ENCODE peak calls at places on chromosomes 6 and 20, in five cellular contexts. One of them, this sample, is unnamed. For H3K4me1 and H3K27me3, the result is how much of the 10 kb centered on the place peaks cover.

GRCh38 chr6:71404145-71404966 is 115.7 kb downstream of the OGFRL1 start:
- DNase-seq in GM23248: peak
- DNase-seq in right lobe of liver: no peak
- DNase-seq in body of pancreas: peak
- DNase-seq in Peyer's patch: no peak
- DNase-seq in this sample: no peak

GRCh38 chr20:10864076-10864672 is 190.4 kb upstream of the JAG1 start:
- DNase-seq in GM23248: peak
- DNase-seq in right lobe of liver: no peak
- DNase-seq in body of pancreas: peak
- DNase-seq in Peyer's patch: no peak
- DNase-seq in this sample: no peak

GRCh38 chr6:117441824-117442264 is 16.1 kb upstream of the ROS1 start:
- DNase-seq in GM23248: peak
- DNase-seq in right lobe of liver: no peak
- DNase-seq in body of pancreas: no peak
- DNase-seq in Peyer's patch: no peak
- DNase-seq in this sample: no peak

GRCh38 chr20:20953738-20954657 is 152.2 kb downstream of the LINC00237 start:
- DNase-seq in GM23248: no peak
- DNase-seq in right lobe of liver: no peak
- DNase-seq in body of pancreas: no peak
- DNase-seq in Peyer's patch: no peak
- DNase-seq in this sample: no peak

GRCh38 chr6:99458319-99458718 is 33.2 kb upstream of the PNISR start:
- DNase-seq in GM23248: peak
- DNase-seq in right lobe of liver: no peak
- DNase-seq in body of pancreas: no peak
- DNase-seq in Peyer's patch: no peak
- DNase-seq in this sample: no peak

GRCh38 chr6:157528931-157529653 is 148.1 kb downstream of the ZDHHC14 start:
- DNase-seq in GM23248: no peak
- DNase-seq in right lobe of liver: no peak
- DNase-seq in body of pancreas: peak
- DNase-seq in Peyer's patch: no peak
- DNase-seq in this sample: no peak

GRCh38 chr6:36962874-36963273 is 8.3 kb downstream of the PI16 start:
- DNase-seq in GM23248: peak
- DNase-seq in right lobe of liver: no peak
- DNase-seq in body of pancreas: peak
- DNase-seq in Peyer's patch: peak
- DNase-seq in this sample: peak

GRCh38 chr6:126381498-126381897 is 41.6 kb downstream of the CENPW start:
- DNase-seq in GM23248: no peak
- DNase-seq in right lobe of liver: no peak
- DNase-seq in body of pancreas: no peak
- DNase-seq in Peyer's patch: no peak
- DNase-seq in this sample: no peak

GRCh38 chr6:105310371-105310770 is 92.5 kb downstream of the PREP start:
- DNase-seq in GM23248: no peak
- DNase-seq in right lobe of liver: no peak
- DNase-seq in body of pancreas: no peak
- DNase-seq in Peyer's patch: no peak
- DNase-seq in this sample: no peak

GRCh38 chr20:63009988-63010769 is 3.4 kb upstream of the BHLHE23 start:
- DNase-seq in GM23248: no peak
- DNase-seq in right lobe of liver: no peak
- DNase-seq in body of pancreas: no peak
- DNase-seq in Peyer's patch: peak
- DNase-seq in this sample: peak

GRCh38 chr6:19866900-19867627 is 29.9 kb downstream of the ID4 start:
- DNase-seq in GM23248: peak
- DNase-seq in right lobe of liver: no peak
- DNase-seq in body of pancreas: no peak
- DNase-seq in Peyer's patch: no peak
- DNase-seq in this sample: no peak

GRCh38 chr6:31791324-31792089 is 4.0 kb downstream of the VARS1 start:
- DNase-seq in GM23248: peak
- DNase-seq in right lobe of liver: no peak
- DNase-seq in body of pancreas: peak
- DNase-seq in Peyer's patch: peak
- DNase-seq in this sample: no peak

GRCh38 chr6:154478691-154479090 is 31.8 kb downstream of the CNKSR3 start:
- DNase-seq in GM23248: peak
- DNase-seq in right lobe of liver: no peak
- DNase-seq in body of pancreas: no peak
- DNase-seq in Peyer's patch: no peak
- DNase-seq in this sample: no peak

GRCh38 chr6:136123464-136123863 is 126.6 kb downstream of the MTFR2 start:
- DNase-seq in GM23248: peak
- DNase-seq in right lobe of liver: no peak
- DNase-seq in body of pancreas: no peak
- DNase-seq in Peyer's patch: no peak
- DNase-seq in this sample: no peak

GRCh38 chr20:10469599-10469998 is 34.5 kb downstream of the SLX4IP start:
- DNase-seq in GM23248: peak
- DNase-seq in right lobe of liver: no peak
- DNase-seq in body of pancreas: peak
- DNase-seq in Peyer's patch: no peak
- DNase-seq in this sample: no peak

GRCh38 chr20:23144856-23145255 is 58.7 kb upstream of the CD93 start:
- DNase-seq in GM23248: no peak
- DNase-seq in right lobe of liver: no peak
- DNase-seq in body of pancreas: no peak
- DNase-seq in Peyer's patch: no peak
- DNase-seq in this sample: no peak

GRCh38 chr20:31820228-31820627 is 1.1 kb downstream of the MYLK2 start:
- DNase-seq in GM23248: no peak
- DNase-seq in right lobe of liver: no peak
- DNase-seq in body of pancreas: no peak
- DNase-seq in Peyer's patch: no peak
- DNase-seq in this sample: no peak

GRCh38 chr6:84618836-84619235 is 145.6 kb downstream of the TBX18 start:
- DNase-seq in GM23248: peak
- DNase-seq in right lobe of liver: no peak
- DNase-seq in body of pancreas: no peak
- DNase-seq in Peyer's patch: no peak
- DNase-seq in this sample: no peak

GRCh38 chr20:3318226-3318884 is 79.4 kb upstream of the SLC4A11 start:
- DNase-seq in GM23248: no peak
- DNase-seq in right lobe of liver: no peak
- DNase-seq in body of pancreas: no peak
- DNase-seq in Peyer's patch: no peak
- DNase-seq in this sample: no peak

GRCh38 chr6:31267504-31268371 is 4.2 kb downstream of the HLA-C start:
- DNase-seq in GM23248: no peak
- DNase-seq in right lobe of liver: no peak
- DNase-seq in body of pancreas: no peak
- DNase-seq in Peyer's patch: no peak
- DNase-seq in this sample: peak

GRCh38 chr6:18025591-18025990 is 38.2 kb upstream of the KIF13A start:
- DNase-seq in GM23248: peak
- DNase-seq in right lobe of liver: no peak
- DNase-seq in body of pancreas: no peak
- DNase-seq in Peyer's patch: no peak
- DNase-seq in this sample: no peak

GRCh38 chr6:129469070-129469662 is 240.8 kb downstream of the ARHGAP18 start:
- DNase-seq in GM23248: peak
- DNase-seq in right lobe of liver: no peak
- DNase-seq in body of pancreas: no peak
- DNase-seq in Peyer's patch: no peak
- DNase-seq in this sample: no peak

GRCh38 chr6:21022343-21023107 is 488.3 kb downstream of the CDKAL1 start:
- DNase-seq in GM23248: no peak
- DNase-seq in right lobe of liver: no peak
- DNase-seq in body of pancreas: peak
- DNase-seq in Peyer's patch: peak
- DNase-seq in this sample: no peak

GRCh38 chr6:7138111-7138510 is 30.4 kb downstream of the RREB1 start:
- DNase-seq in GM23248: peak
- DNase-seq in right lobe of liver: no peak
- DNase-seq in body of pancreas: no peak
- DNase-seq in Peyer's patch: no peak
- DNase-seq in this sample: no peak

GRCh38 chr20:17648782-17649730 is 33.0 kb downstream of the RRBP1 start:
- DNase-seq in GM23248: no peak
- DNase-seq in right lobe of liver: peak
- DNase-seq in body of pancreas: peak
- DNase-seq in Peyer's patch: no peak
- DNase-seq in this sample: no peak

GRCh38 chr20:17647391-17648305 is 34.4 kb downstream of the RRBP1 start:
- DNase-seq in GM23248: no peak
- DNase-seq in right lobe of liver: peak
- DNase-seq in body of pancreas: no peak
- DNase-seq in Peyer's patch: no peak
- DNase-seq in this sample: no peak

GRCh38 chr20:17646209-17646717 is 35.8 kb downstream of the RRBP1 start:
- DNase-seq in GM23248: no peak
- DNase-seq in right lobe of liver: peak
- DNase-seq in body of pancreas: peak
- DNase-seq in Peyer's patch: no peak
- DNase-seq in this sample: no peak

GRCh38 chr20:17646901-17647301 is 35.1 kb downstream of the RRBP1 start:
- DNase-seq in GM23248: no peak
- DNase-seq in right lobe of liver: peak
- DNase-seq in body of pancreas: no peak
- DNase-seq in Peyer's patch: no peak
- DNase-seq in this sample: no peak

GRCh38 chr20:17648306-17648646 is 33.8 kb downstream of the RRBP1 start:
- DNase-seq in GM23248: no peak
- DNase-seq in right lobe of liver: peak
- DNase-seq in body of pancreas: no peak
- DNase-seq in Peyer's patch: no peak
- DNase-seq in this sample: no peak
- H3K4me1 ChIP-seq in GM23248: under half
- H3K4me1 ChIP-seq in right lobe of liver: under half
- H3K4me1 ChIP-seq in body of pancreas: half or more
- H3K4me1 ChIP-seq in Peyer's patch: under half
- H3K4me1 ChIP-seq in this sample: under half

GRCh38 chr6:161414800-161415199 is 140.9 kb upstream of the AGPAT4 start:
- DNase-seq in GM23248: no peak
- DNase-seq in right lobe of liver: no peak
- DNase-seq in body of pancreas: peak
- DNase-seq in Peyer's patch: no peak
- DNase-seq in this sample: no peak

GRCh38 chr6:161417712-161418457 is 144.0 kb upstream of the AGPAT4 start:
- DNase-seq in GM23248: peak
- DNase-seq in right lobe of liver: no peak
- DNase-seq in body of pancreas: peak
- DNase-seq in Peyer's patch: no peak
- DNase-seq in this sample: no peak

GRCh38 chr6:161413361-161413771 is 139.5 kb upstream of the AGPAT4 start:
- DNase-seq in GM23248: no peak
- DNase-seq in right lobe of liver: no peak
- DNase-seq in body of pancreas: no peak
- DNase-seq in Peyer's patch: no peak
- DNase-seq in this sample: no peak

GRCh38 chr6:161414180-161414579 is 140.3 kb upstream of the AGPAT4 start:
- DNase-seq in GM23248: no peak
- DNase-seq in right lobe of liver: peak
- DNase-seq in body of pancreas: no peak
- DNase-seq in Peyer's patch: no peak
- DNase-seq in this sample: no peak

GRCh38 chr6:161415302-161415855 is 141.5 kb upstream of the AGPAT4 start:
- DNase-seq in GM23248: no peak
- DNase-seq in right lobe of liver: no peak
- DNase-seq in body of pancreas: no peak
- DNase-seq in Peyer's patch: no peak
- DNase-seq in this sample: no peak
- H3K27me3 ChIP-seq in GM23248: under half
- H3K27me3 ChIP-seq in right lobe of liver: under half
- H3K27me3 ChIP-seq in body of pancreas: under half
- H3K27me3 ChIP-seq in Peyer's patch: under half
- H3K27me3 ChIP-seq in this sample: under half

GRCh38 chr6:34243131-34243771 is 5.6 kb downstream of the SMIM29 start:
- DNase-seq in GM23248: peak
- DNase-seq in right lobe of liver: peak
- DNase-seq in body of pancreas: no peak
- DNase-seq in Peyer's patch: no peak
- DNase-seq in this sample: no peak

GRCh38 chr6:34241351-34242215 is 4.9 kb downstream of the HMGA1 start:
- DNase-seq in GM23248: no peak
- DNase-seq in right lobe of liver: peak
- DNase-seq in body of pancreas: no peak
- DNase-seq in Peyer's patch: no peak
- DNase-seq in this sample: no peak

GRCh38 chr6:34243901-34244884 is 4.6 kb downstream of the SMIM29 start:
- DNase-seq in GM23248: peak
- DNase-seq in right lobe of liver: peak
- DNase-seq in body of pancreas: peak
- DNase-seq in Peyer's patch: no peak
- DNase-seq in this sample: no peak

GRCh38 chr6:34240329-34241248 is 3.9 kb downstream of the HMGA1 start:
- DNase-seq in GM23248: no peak
- DNase-seq in right lobe of liver: peak
- DNase-seq in body of pancreas: no peak
- DNase-seq in Peyer's patch: no peak
- DNase-seq in this sample: no peak

GRCh38 chr6:34242252-34243130 is 5.8 kb downstream of the HMGA1 start:
- DNase-seq in GM23248: peak
- DNase-seq in right lobe of liver: peak
- DNase-seq in body of pancreas: no peak
- DNase-seq in Peyer's patch: no peak
- DNase-seq in this sample: no peak
- H3K4me1 ChIP-seq in GM23248: half or more
- H3K4me1 ChIP-seq in right lobe of liver: under half
- H3K4me1 ChIP-seq in body of pancreas: under half
- H3K4me1 ChIP-seq in Peyer's patch: under half
- H3K4me1 ChIP-seq in this sample: half or more

DNA sequence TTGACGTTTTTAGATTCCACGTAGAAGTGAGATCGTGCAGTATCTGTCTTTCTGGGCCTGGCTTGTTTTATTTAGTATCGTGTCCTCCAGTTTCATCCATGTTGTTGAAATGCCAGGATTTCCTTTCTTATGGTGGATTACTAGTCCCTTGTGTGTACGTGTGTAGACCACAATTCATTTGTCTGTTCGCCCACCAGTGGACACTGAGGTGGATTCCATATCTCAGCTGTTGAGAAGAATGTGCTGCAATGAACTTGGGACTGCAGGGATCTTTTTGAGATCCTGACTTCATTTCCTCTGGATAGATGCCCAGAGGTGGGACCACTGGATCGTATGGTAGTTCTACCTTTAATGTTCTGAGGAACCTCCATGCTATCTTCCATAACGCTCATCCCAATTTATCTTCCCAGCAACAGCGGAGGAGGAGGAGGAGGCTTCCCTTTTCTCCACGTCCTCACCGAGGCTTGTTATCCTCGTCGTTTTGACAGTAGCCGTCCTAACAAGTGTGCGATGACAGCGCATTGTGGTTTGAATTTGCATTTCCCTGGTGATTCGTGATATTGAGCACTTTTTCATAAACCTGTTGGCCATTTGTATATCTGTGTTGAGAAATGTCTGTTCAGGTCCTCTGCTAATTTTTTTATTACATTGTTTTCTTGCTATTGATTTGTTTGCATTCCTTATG is 62.4 kb downstream of the CDH4 start:
- DNase-seq in GM23248: no peak
- DNase-seq in right lobe of liver: no peak
- DNase-seq in body of pancreas: no peak
- DNase-seq in Peyer's patch: no peak
- DNase-seq in this sample: no peak
- H3K27me3 ChIP-seq in GM23248: under half
- H3K27me3 ChIP-seq in right lobe of liver: under half
- H3K27me3 ChIP-seq in body of pancreas: under half
- H3K27me3 ChIP-seq in Peyer's patch: under half
- H3K27me3 ChIP-seq in this sample: under half